ENCODE peak calls at places on chromosomes 5 and 9, in ten cellular contexts. E is pancreas, I is IMR-90, P is A549, G is fibroblast of lung, K is stomach, Q is heart left ventricle, A is adrenal gland, V is DND-41, O is spleen. W is an unnamed sample. For H3K4me1, the result is how much of the 10 kb centered on the place peaks cover.

GRCh38 chr9:129121483-129121882 is 10.3 kb downstream of the PTPA start:
- DNase-seq in E (no peak), I (peak), P (no peak), G (no peak), K (no peak), Q (no peak), A (no peak), V (no peak), O (no peak), W (no peak)

GRCh38 chr5:77006124-77006523 is 24.1 kb upstream of the AGGF1 start:
- DNase-seq in E (no peak), I (no peak), P (no peak), G (no peak), K (no peak), Q (no peak), A (no peak), V (no peak), O (no peak), W (no peak)

GRCh38 chr5:43711496-43711895 is 108.5 kb downstream of the NNT start:
- DNase-seq in E (no peak), I (peak), P (peak), G (peak), K (no peak), Q (no peak), A (no peak), V (no peak), O (no peak), W (peak)

GRCh38 chr9:38046669-38047300 is 22.2 kb downstream of the SHB start:
- DNase-seq in E (no peak), I (peak), P (peak), G (peak), K (peak), Q (peak), A (no peak), V (no peak), O (no peak), W (peak)

GRCh38 chr9:121868611-121869010 is 217.2 kb downstream of the DAB2IP start:
- DNase-seq in E (no peak), I (peak), P (no peak), G (peak), K (no peak), Q (no peak), A (no peak), V (no peak), O (no peak), W (no peak)

GRCh38 chr5:147417133-147417813 is 92.6 kb downstream of the DPYSL3 start:
- DNase-seq in E (no peak), I (peak), P (no peak), G (peak), K (peak), Q (no peak), A (peak), V (no peak), O (no peak), W (no peak)

GRCh38 chr5:33422191-33422590 is 18.6 kb upstream of the TARS1 start:
- DNase-seq in E (no peak), I (peak), P (no peak), G (no peak), K (no peak), Q (no peak), A (no peak), V (no peak), O (no peak), W (no peak)

GRCh38 chr9:69570091-69570451 is 102.1 kb downstream of the APBA1 start:
- DNase-seq in E (no peak), I (no peak), P (no peak), G (no peak), K (no peak), Q (no peak), A (no peak), V (no peak), O (no peak), W (no peak)

GRCh38 chr9:124377985-124378384 is 37.3 kb downstream of the PSMB7 start:
- DNase-seq in E (no peak), I (no peak), P (no peak), G (no peak), K (no peak), Q (no peak), A (no peak), V (no peak), O (no peak), W (no peak)

GRCh38 chr5:2557435-2557834 is 194.0 kb downstream of the IRX2 start:
- DNase-seq in E (no peak), I (no peak), P (no peak), G (no peak), K (no peak), Q (no peak), A (no peak), V (no peak), O (peak), W (no peak)

GRCh38 chr9:131080589-131080988 is 15.7 kb upstream of the AIF1L start:
- DNase-seq in E (no peak), I (no peak), P (no peak), G (no peak), K (no peak), Q (no peak), A (no peak), V (no peak), O (no peak), W (peak)

GRCh38 chr9:70145981-70146380 is 102.3 kb downstream of the MAMDC2 start:
- DNase-seq in E (no peak), I (no peak), P (no peak), G (peak), K (no peak), Q (no peak), A (no peak), V (no peak), O (no peak), W (no peak)

GRCh38 chr9:107675476-107676264 is 186.1 kb upstream of the KLF4 start:
- DNase-seq in E (no peak), I (no peak), P (no peak), G (no peak), K (no peak), Q (no peak), A (no peak), V (peak), O (no peak), W (no peak)

GRCh38 chr5:154611341-154611767 is 133.3 kb upstream of the HAND1 start:
- DNase-seq in E (no peak), I (peak), P (no peak), G (peak), K (no peak), Q (no peak), A (no peak), V (no peak), O (no peak), W (no peak)

GRCh38 chr9:26863074-26863473 is 29.5 kb downstream of the CAAP1 start:
- DNase-seq in E (no peak), I (peak), P (peak), G (peak), K (no peak), Q (no peak), A (no peak), V (no peak), O (no peak), W (peak)

GRCh38 chr9:37564114-37564513 is 12.1 kb downstream of the FBXO10 start:
- DNase-seq in E (no peak), I (no peak), P (no peak), G (no peak), K (no peak), Q (no peak), A (no peak), V (no peak), O (no peak), W (no peak)

GRCh38 chr5:154189256-154189818 is 1.2 kb upstream of the GALNT10 start:
- DNase-seq in E (peak), I (no peak), P (no peak), G (no peak), K (no peak), Q (peak), A (peak), V (no peak), O (peak), W (no peak)

GRCh38 chr9:68546596-68547390 is 6.1 kb upstream of the TMEM252 start:
- DNase-seq in E (no peak), I (no peak), P (no peak), G (no peak), K (no peak), Q (no peak), A (no peak), V (no peak), O (no peak), W (no peak)

GRCh38 chr5:113043491-113043931 is 66.9 kb downstream of the DCP2 start:
- DNase-seq in E (peak), I (no peak), P (no peak), G (peak), K (no peak), Q (peak), A (no peak), V (no peak), O (no peak), W (no peak)

GRCh38 chr5:134028496-134028895 is 23.7 kb upstream of the VDAC1 start:
- DNase-seq in E (peak), I (no peak), P (no peak), G (peak), K (no peak), Q (no peak), A (no peak), V (no peak), O (peak), W (no peak)

GRCh38 chr5:145499483-145499882 is 335.7 kb downstream of the PRELID2 start:
- DNase-seq in E (no peak), I (peak), P (no peak), G (peak), K (no peak), Q (no peak), A (no peak), V (no peak), O (no peak), W (no peak)

GRCh38 chr9:113537227-113537810 is 73.8 kb downstream of the RGS3 start:
- DNase-seq in E (peak), I (no peak), P (no peak), G (no peak), K (no peak), Q (no peak), A (no peak), V (no peak), O (peak), W (no peak)

GRCh38 chr9:71675129-71675856 is 93.0 kb downstream of the CEMIP2 start:
- DNase-seq in E (no peak), I (no peak), P (no peak), G (no peak), K (no peak), Q (no peak), A (no peak), V (no peak), O (no peak), W (no peak)

GRCh38 chr5:162240734-162241133 is 173.2 kb downstream of the GABRG2 start:
- DNase-seq in E (no peak), I (no peak), P (no peak), G (no peak), K (no peak), Q (no peak), A (no peak), V (no peak), O (no peak), W (no peak)

GRCh38 chr9:94827584-94828304 is 101.2 kb downstream of the AOPEP start:
- DNase-seq in E (no peak), I (peak), P (peak), G (peak), K (no peak), Q (no peak), A (no peak), V (no peak), O (no peak), W (no peak)

GRCh38 chr5:36683821-36684434 is 77.5 kb downstream of the SLC1A3 start:
- DNase-seq in E (no peak), I (peak), P (no peak), G (no peak), K (no peak), Q (no peak), A (no peak), V (no peak), O (no peak), W (no peak)

GRCh38 chr9:124266826-124267201 is 9.1 kb downstream of the NEK6 start:
- DNase-seq in E (no peak), I (no peak), P (no peak), G (no peak), K (no peak), Q (no peak), A (no peak), V (no peak), O (no peak), W (no peak)

GRCh38 chr5:134994560-134995156 is 27.0 kb downstream of the CATSPER3 start:
- DNase-seq in E (no peak), I (no peak), P (no peak), G (no peak), K (no peak), Q (no peak), A (no peak), V (no peak), O (no peak), W (no peak)

DNA sequence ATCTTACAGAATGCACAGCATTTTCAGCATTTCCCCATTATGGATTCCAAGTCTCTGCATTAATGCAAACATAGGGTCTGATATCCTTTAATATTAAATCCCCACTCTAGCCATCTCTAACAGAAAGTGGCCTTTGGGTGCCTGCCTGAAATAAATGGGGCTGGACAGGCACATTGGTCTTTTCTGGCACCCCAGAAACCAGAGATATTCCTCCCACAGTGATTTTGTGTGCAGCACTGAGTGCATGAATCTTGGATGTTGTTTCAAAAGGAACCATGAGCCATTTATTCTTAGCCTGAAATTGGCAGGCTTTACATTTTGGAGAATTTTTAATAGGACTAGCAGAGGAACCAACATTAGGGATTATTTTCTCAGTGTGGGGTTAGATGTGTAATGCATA is 451.4 kb downstream of the NFIB start:
- DNase-seq in E (no peak), I (no peak), P (no peak), G (no peak), K (no peak), Q (no peak), A (no peak), V (no peak), O (no peak), W (no peak)
- H3K4me1 ChIP-seq in E (under half), I (under half), P (under half), G (under half), K (under half), Q (under half), A (under half), V (under half), O (under half), W (under half)

GRCh38 chr5:151223447-151224264 is at the start of gene CCDC69:
- DNase-seq in E (peak), I (peak), P (peak), G (peak), K (peak), Q (peak), A (peak), V (no peak), O (peak), W (peak)
- TF ChIP-seq CTCF in E (no peak), I (no peak), P (peak), G (no peak), K (no peak), Q (peak), A (peak), V (no peak), O (peak), W (peak)

GRCh38 chr9:105293408-105293807 is 49.0 kb downstream of the SLC44A1 start:
- DNase-seq in E (no peak), I (no peak), P (no peak), G (no peak), K (no peak), Q (no peak), A (no peak), V (no peak), O (no peak), W (no peak)
- H3K4me1 ChIP-seq in E (under half), I (under half), P (half or more), G (under half), K (under half), Q (under half), A (under half), V (under half), O (under half), W (under half)

GRCh38 chr9:100359057-100359456 is 6.3 kb upstream of the TEX10 start:
- DNase-seq in E (no peak), I (no peak), P (no peak), G (no peak), K (no peak), Q (no peak), A (no peak), V (no peak), O (no peak), W (no peak)
- TF ChIP-seq CTCF in E (no peak), I (no peak), P (no peak), G (no peak), K (no peak), Q (no peak), A (no peak), V (no peak), O (no peak), W (no peak)

DNA sequence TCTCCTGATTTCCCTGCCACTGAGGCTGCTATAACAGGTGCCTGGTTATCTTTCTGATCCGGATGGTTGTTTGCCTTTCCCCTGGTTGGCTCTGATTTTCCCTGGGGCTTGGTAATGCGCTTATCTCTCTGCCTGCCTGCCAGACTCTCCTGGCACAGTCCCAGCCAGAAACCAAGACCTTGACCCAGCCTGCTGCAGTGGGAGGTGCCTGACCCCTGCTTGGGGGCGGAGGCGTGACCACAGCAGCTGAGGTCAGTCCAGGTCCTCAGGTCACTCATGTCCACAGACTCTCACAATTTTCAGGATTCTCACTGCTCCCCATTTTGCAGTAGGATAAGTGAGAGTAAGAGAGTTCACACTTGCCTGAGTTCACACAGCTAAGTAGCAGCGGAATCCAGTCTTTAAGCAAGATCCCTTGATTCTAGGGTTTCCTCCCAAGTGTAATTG is 24.4 kb upstream of the SYNPO start:
- DNase-seq in E (peak), I (no peak), P (no peak), G (peak), K (peak), Q (peak), A (peak), V (no peak), O (no peak), W (no peak)
- H3K4me1 ChIP-seq in E (half or more), I (under half), P (under half), G (under half), K (half or more), Q (half or more), A (half or more), V (under half), O (half or more), W (under half)

GRCh38 chr5:91280062-91280941 is 102.8 kb downstream of the ARRDC3 start:
- DNase-seq in E (peak), I (peak), P (peak), G (peak), K (peak), Q (peak), A (peak), V (peak), O (peak), W (peak)
- TF ChIP-seq CTCF in E (no peak), I (no peak), P (no peak), G (no peak), K (no peak), Q (no peak), A (no peak), V (no peak), O (no peak), W (peak)

DNA sequence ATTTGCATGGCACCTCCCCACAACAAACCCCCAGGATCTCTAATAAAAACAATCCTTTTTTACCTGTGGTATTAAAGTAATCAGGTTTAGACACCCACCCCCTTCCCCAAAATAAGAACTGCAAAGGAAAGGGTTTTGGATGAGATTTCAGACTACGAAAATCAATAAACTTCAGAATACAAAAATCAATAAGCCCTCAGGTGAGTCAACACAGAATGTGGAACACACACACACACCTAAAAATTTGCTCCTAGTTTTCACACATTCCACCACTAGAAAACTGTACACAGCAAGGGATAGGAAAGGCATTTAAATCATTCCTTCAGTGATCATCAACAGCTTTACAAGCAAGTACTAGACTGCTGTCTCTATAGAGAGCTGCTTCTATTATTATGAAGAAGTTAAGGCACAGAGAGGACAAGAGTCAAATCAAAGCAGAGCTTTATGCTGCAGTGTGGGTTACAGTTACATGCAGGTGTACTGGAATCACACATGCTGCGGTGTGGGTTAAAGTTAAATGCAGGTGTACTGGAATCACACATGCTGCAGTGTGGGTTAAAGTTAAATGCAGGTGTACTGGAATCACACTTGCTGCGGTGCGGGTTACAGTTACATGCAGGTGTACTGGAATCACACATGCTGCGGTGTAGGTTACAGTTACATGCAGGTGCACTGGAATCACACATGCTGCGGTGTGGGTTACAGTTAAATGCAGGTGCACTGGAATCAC is 36.3 kb downstream of the PFDN1 start:
- DNase-seq in E (no peak), I (no peak), P (no peak), G (no peak), K (no peak), Q (no peak), A (no peak), V (peak), O (no peak), W (no peak)
- H3K4me1 ChIP-seq in E (under half), I (under half), P (under half), G (under half), K (under half), Q (half or more), A (under half), V (under half), O (under half), W (under half)

DNA sequence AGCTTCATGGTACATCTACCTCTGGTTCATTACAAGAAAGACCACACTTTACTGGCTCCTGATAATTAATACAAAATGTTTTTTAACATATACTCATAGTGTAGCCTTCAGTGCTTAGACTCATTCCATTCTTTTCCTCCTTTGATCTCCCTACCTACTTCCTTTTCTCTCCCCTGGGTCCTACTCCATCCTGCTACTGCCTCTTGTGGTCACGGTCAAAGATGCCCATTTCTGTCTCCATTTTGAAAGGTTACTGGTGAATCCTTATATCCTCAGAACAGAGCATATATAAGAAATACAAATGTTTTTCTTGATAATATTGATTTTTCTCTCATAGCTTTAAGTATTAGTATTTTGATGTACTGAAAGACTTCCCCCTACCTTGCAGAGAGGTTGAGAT is 375.9 kb downstream of the ARRDC3 start:
- DNase-seq in E (no peak), I (no peak), P (peak), G (no peak), K (no peak), Q (no peak), A (no peak), V (no peak), O (no peak), W (no peak)
- TF ChIP-seq CTCF in E (no peak), I (no peak), P (no peak), G (no peak), K (no peak), Q (no peak), A (no peak), V (no peak), O (no peak), W (peak)

GRCh38 chr5:158882236-158882635 is 217.5 kb downstream of the EBF1 start:
- DNase-seq in E (no peak), I (no peak), P (no peak), G (no peak), K (no peak), Q (no peak), A (no peak), V (no peak), O (no peak), W (no peak)

GRCh38 chr5:158881076-158881880 is 218.4 kb downstream of the EBF1 start:
- DNase-seq in E (no peak), I (no peak), P (no peak), G (no peak), K (no peak), Q (no peak), A (no peak), V (no peak), O (no peak), W (no peak)

GRCh38 chr5:158882660-158883059 is 217.1 kb downstream of the EBF1 start:
- DNase-seq in E (no peak), I (no peak), P (no peak), G (no peak), K (no peak), Q (no peak), A (no peak), V (no peak), O (no peak), W (no peak)

GRCh38 chr5:158884827-158885512 is 214.7 kb downstream of the EBF1 start:
- DNase-seq in E (no peak), I (no peak), P (no peak), G (no peak), K (no peak), Q (no peak), A (no peak), V (no peak), O (no peak), W (no peak)

GRCh38 chr5:158883502-158883901 is 216.2 kb downstream of the EBF1 start:
- DNase-seq in E (no peak), I (no peak), P (no peak), G (no peak), K (no peak), Q (no peak), A (no peak), V (no peak), O (no peak), W (no peak)
- H3K4me1 ChIP-seq in E (under half), I (under half), P (under half), G (under half), K (under half), Q (under half), A (under half), V (under half), O (under half), W (under half)

GRCh38 chr9:88310310-88310980 is 77.8 kb upstream of the SPIN1 start:
- DNase-seq in E (no peak), I (peak), P (no peak), G (no peak), K (no peak), Q (no peak), A (no peak), V (no peak), O (no peak), W (no peak)
- TF ChIP-seq CTCF in E (no peak), I (no peak), P (no peak), G (no peak), K (no peak), Q (no peak), A (no peak), V (no peak), O (no peak), W (no peak)

W was measured in foreskin keratinocyte.